ENCODE peak calls at places on chromosomes 3 and 15, in nine cellular contexts. Z, Q, X, P, F, S, K, R and B are unnamed samples.

GRCh38 chr3:69115731-69116130 is 6.7 kb downstream of the LMOD3 start:
- DNase-seq in Z (peak), Q (no peak), X (peak), P (no peak), F (no peak), S (no peak), K (no peak), R (no peak), B (no peak)

GRCh38 chr3:85846940-85847339 is 888.2 kb downstream of the CADM2 start:
- DNase-seq in Z (no peak), Q (no peak), X (no peak), P (no peak), F (no peak), S (no peak), K (no peak), R (no peak), B (no peak)

GRCh38 chr3:52781741-52782140 is 4.3 kb downstream of the ITIH1 start:
- DNase-seq in Z (no peak), Q (no peak), X (no peak), P (no peak), F (no peak), S (no peak), K (no peak), R (no peak), B (peak)

GRCh38 chr15:43873651-43874050 is 46.8 kb downstream of the WDR76 start:
- DNase-seq in Z (no peak), Q (no peak), X (no peak), P (no peak), F (no peak), S (no peak), K (no peak), R (no peak), B (peak)

GRCh38 chr3:138351916-138352555 is 3.7 kb downstream of the MRAS start:
- DNase-seq in Z (peak), Q (no peak), X (no peak), P (no peak), F (no peak), S (no peak), K (no peak), R (peak), B (no peak)

GRCh38 chr15:78879517-78880241 is 7.0 kb downstream of the MORF4L1 start:
- DNase-seq in Z (peak), Q (no peak), X (peak), P (no peak), F (no peak), S (no peak), K (no peak), R (no peak), B (no peak)

GRCh38 chr15:35674873-35675781 is 129.2 kb upstream of the DPH6 start:
- DNase-seq in Z (peak), Q (no peak), X (peak), P (no peak), F (no peak), S (no peak), K (no peak), R (no peak), B (no peak)

GRCh38 chr3:171747223-171747920 is 62.9 kb downstream of the PLD1 start:
- DNase-seq in Z (no peak), Q (no peak), X (no peak), P (no peak), F (no peak), S (no peak), K (no peak), R (no peak), B (no peak)

GRCh38 chr15:47727676-47728075 is 10.4 kb downstream of the SEMA6D start:
- DNase-seq in Z (no peak), Q (no peak), X (no peak), P (no peak), F (no peak), S (no peak), K (no peak), R (no peak), B (no peak)

GRCh38 chr15:89179966-89180875 is 41.2 kb downstream of the RLBP1 start:
- DNase-seq in Z (peak), Q (no peak), X (no peak), P (no peak), F (peak), S (no peak), K (no peak), R (no peak), B (no peak)